ENCODE peak calls at places on chromosome 1, in nine cellular contexts. P is mucosa of descending colon; O is right cardiac atrium; C is BJ; M is CD4-positive, alpha-beta memory T cell; G is HFF-Myc; K is fibroblast of lung; Z is uterus; A is naive thymus-derived CD4-positive, alpha-beta T cell. S is an unnamed sample.
A peak's percentile ranks its signal among the peaks of the same experiment; 100 is the strongest.

GRCh38 chr1:1599030-1599916 is 662 bp downstream of the FNDC10 start:
- DNase-seq in Z (no peak), P (peak; percentile 58), O (no peak), A (peak; percentile 54), M (peak; percentile 41), G (no peak), K (peak; percentile 39), C (no peak), S (peak; percentile 28)

GRCh38 chr1:54407957-54408700 is 1.9 kb upstream of the SSBP3 start:
- DNase-seq in C (peak; percentile 66), G (peak; percentile 72), P (no peak), M (no peak), Z (peak; percentile 73), K (peak; percentile 91), O (no peak), A (no peak), S (peak; percentile 78)

GRCh38 chr1:100502052-100502792 is 35.7 kb upstream of the GPR88 start:
- DNase-seq in A (no peak), C (no peak), Z (no peak), O (no peak), P (no peak), M (no peak), K (peak; percentile 6), G (no peak), S (peak; percentile 19)

GRCh38 chr1:219266524-219266923 is 92.8 kb downstream of the LYPLAL1 start:
- DNase-seq in A (no peak), M (no peak), P (no peak), C (no peak), Z (no peak), K (no peak), G (no peak), O (no peak), S (no peak)

GRCh38 chr1:237878406-237878805 is 12.3 kb downstream of the ZP4 start:
- DNase-seq in O (no peak), K (no peak), C (no peak), Z (no peak), P (no peak), A (no peak), G (no peak), M (no peak), S (no peak)

GRCh38 chr1:2396476-2396875 is 4.8 kb downstream of the RER1 start:
- DNase-seq in K (no peak), O (no peak), M (no peak), C (no peak), P (no peak), G (no peak), A (no peak), Z (no peak), S (no peak)

GRCh38 chr1:147534386-147534785 is 6.9 kb upstream of the BCL9 start:
- DNase-seq in P (no peak), C (no peak), O (no peak), G (no peak), M (no peak), A (no peak), K (peak; percentile 13), Z (no peak), S (peak; percentile 31)

GRCh38 chr1:116911779-116912469 is 2.2 kb downstream of the PTGFRN start:
- DNase-seq in A (no peak), Z (no peak), G (no peak), P (no peak), C (no peak), O (no peak), M (no peak), K (no peak), S (no peak)

GRCh38 chr1:6614019-6614952 is 755 bp downstream of the PHF13 start:
- DNase-seq in P (peak; percentile 84), Z (peak; percentile 69), K (peak; percentile 27), A (no peak), G (no peak), C (no peak), O (peak; percentile 67), M (peak; percentile 38), S (peak; percentile 43)

GRCh38 chr1:212608956-212609700 is 567 bp downstream of the ATF3 start:
- DNase-seq in K (peak; percentile 46), M (peak; percentile 54), P (peak; percentile 64), C (no peak), G (no peak), A (peak; percentile 44), O (peak; percentile 62), Z (peak; percentile 60), S (peak; percentile 52)

GRCh38 chr1:162373541-162374375 is 2.9 kb downstream of the SPATA46 start:
- DNase-seq in Z (no peak), C (peak; percentile 49), K (peak; percentile 82), A (no peak), O (no peak), M (no peak), P (no peak), G (no peak), S (peak; percentile 54)

GRCh38 chr1:154627247-154628121 is 19.5 kb upstream of the ADAR start:
- DNase-seq in G (no peak), O (peak; percentile 92), P (peak; percentile 94), M (peak; percentile 88), C (no peak), K (peak; percentile 90), Z (peak; percentile 90), A (peak; percentile 90), S (peak; percentile 90)

GRCh38 chr1:186775881-186776560 is 52.7 kb upstream of the PLA2G4A start:
- DNase-seq in Z (no peak), A (no peak), M (no peak), P (no peak), O (no peak), K (peak; percentile 21), G (no peak), C (no peak), S (no peak)

GRCh38 chr1:167669209-167670139 is 39.4 kb downstream of the RCSD1 start:
- DNase-seq in M (no peak), Z (no peak), A (no peak), O (no peak), P (no peak), C (no peak), G (no peak), K (no peak), S (no peak)

DNA sequence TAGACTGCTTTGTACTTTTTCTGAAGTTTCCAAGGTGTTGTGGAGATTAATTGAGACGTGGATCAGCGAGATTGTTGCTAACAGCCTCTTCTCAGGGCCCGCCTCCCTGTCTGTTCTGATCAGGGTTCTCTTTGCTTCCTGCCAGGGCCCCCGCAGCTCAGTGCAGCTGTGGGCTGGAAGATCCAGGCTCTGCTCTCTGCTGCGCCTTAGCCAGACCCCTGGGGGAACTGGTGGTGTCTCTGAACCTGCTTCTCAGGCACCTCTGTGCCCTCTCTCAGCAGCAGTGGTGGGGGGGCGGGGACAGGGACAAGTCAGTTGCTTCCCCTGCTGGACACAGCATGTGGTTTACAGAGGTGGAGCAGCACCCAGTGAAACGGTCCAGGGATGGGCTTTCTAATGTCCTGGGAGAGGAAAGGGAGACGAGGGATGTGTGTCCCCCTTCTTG is 124.0 kb downstream of the GRIK3 start:
- DNase-seq in P (no peak), M (no peak), O (no peak), C (no peak), Z (no peak), A (no peak), K (no peak), G (no peak), S (no peak)
- H3K4me3 ChIP-seq in P (no peak overlapping the region), M (no peak overlapping the region), O (no peak overlapping the region), C (no peak overlapping the region), Z (no peak overlapping the region), A (no peak overlapping the region), K (no peak overlapping the region), G (no peak overlapping the region), S (no peak overlapping the region)

GRCh38 chr1:13701274-13701650 is 1.3 kb downstream of the PRDM2 start:
- DNase-seq in G (no peak), A (no peak), K (no peak), P (no peak), Z (no peak), C (no peak), M (peak; percentile 15), O (no peak), S (no peak)
- H3K4me3 ChIP-seq in G (peak overlapping the region; percentile 54), A (peak overlapping the region; percentile 64), K (no peak overlapping the region), P (no peak overlapping the region), Z (peak overlapping the region; percentile 87), C (peak overlapping the region; percentile 75), M (peak overlapping the region; percentile 40), O (peak overlapping the region; percentile 98), S (peak overlapping the region; percentile 69)

GRCh38 chr1:37477946-37478345 is 3.6 kb downstream of the ZC3H12A start:
- DNase-seq in O (no peak), G (no peak), Z (no peak), A (no peak), M (no peak), C (no peak), K (no peak), P (peak; percentile 68), S (peak; percentile 16)

GRCh38 chr1:37479255-37480124 is 5.1 kb downstream of the ZC3H12A start:
- DNase-seq in P (peak; percentile 99), O (peak; percentile 86), Z (peak; percentile 87), G (peak; percentile 81), A (peak; percentile 71), K (peak; percentile 88), M (peak; percentile 82), C (peak; percentile 65), S (peak; percentile 81)

GRCh38 chr1:37478890-37479254 is 4.5 kb downstream of the ZC3H12A start:
- DNase-seq in C (no peak), P (peak; percentile 66), Z (no peak), A (peak; percentile 62), M (peak; percentile 61), O (no peak), K (peak; percentile 54), G (no peak), S (peak; percentile 56)

GRCh38 chr1:37477198-37477931 is 3.0 kb downstream of the ZC3H12A start:
- DNase-seq in C (no peak), O (no peak), A (peak; percentile 74), M (peak; percentile 86), K (peak; percentile 74), G (no peak), Z (no peak), P (peak; percentile 92), S (peak; percentile 87)

DNA sequence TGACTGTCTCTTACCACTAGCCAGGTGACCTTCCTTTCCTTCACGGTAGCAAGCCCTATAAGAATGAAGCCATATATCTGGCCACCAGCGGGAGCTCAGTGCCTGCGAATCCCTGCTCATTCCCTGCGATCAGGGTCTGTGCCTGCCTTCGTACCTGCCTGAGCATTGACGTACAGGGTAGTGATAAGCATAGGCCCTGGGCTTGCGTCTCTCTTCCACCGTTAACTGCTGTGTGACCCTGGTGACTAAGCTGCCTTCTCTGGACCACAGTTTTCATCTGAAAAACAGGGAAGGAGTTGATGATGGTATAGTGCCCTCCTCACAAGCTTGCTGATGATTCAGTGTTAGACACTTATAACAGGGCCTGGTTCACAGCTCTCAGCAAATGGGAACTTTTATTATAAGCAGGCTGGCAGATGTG is 4.1 kb downstream of the ZC3H12A start:
- DNase-seq in C (no peak), A (no peak), P (no peak), O (no peak), M (peak; percentile 45), Z (no peak), G (no peak), K (peak; percentile 80), S (peak; percentile 84)
- H3K4me3 ChIP-seq in C (no peak overlapping the region), A (peak overlapping the region; percentile 87), P (no peak overlapping the region), O (no peak overlapping the region), M (peak overlapping the region; percentile 85), Z (no peak overlapping the region), G (peak overlapping the region; percentile 80), K (no peak overlapping the region), S (peak overlapping the region; percentile 23)

DNA sequence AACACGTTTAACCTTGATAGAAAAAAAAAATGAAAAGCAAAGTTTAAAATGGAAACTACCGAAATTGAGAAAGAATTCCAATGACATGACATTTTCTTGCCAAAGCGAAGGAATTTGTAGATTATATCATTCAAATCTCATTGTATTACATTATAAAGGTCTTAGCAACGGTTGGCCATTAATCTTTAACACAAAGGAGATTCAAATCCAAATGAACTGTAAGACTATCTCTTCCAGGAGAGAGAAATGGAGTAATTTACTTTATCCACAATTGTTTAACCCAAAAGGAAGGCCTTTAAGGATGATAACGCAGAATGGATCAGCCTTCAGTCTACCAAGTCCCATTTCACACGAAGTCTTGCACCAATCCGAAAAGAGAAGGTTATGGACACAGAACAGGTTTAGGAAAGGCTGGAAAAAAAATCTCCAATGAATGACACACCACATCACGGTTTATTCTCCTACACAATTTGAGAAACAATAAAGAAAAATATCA is 1.5 kb downstream of the ENAH start:
- DNase-seq in Z (no peak), K (peak; percentile 58), M (no peak), O (no peak), A (no peak), P (no peak), G (no peak), C (no peak), S (peak; percentile 69)
- H3K4me3 ChIP-seq in Z (peak overlapping the region; percentile 79), K (peak overlapping the region; percentile 81), M (no peak overlapping the region), O (peak overlapping the region; percentile 97), A (no peak overlapping the region), P (no peak overlapping the region), G (peak overlapping the region; percentile 94), C (peak overlapping the region; percentile 79), S (peak overlapping the region; percentile 96)

S was measured in cardiac fibroblast.